ENCODE peak calls at places on chromosomes 12 and 14, in six cellular contexts. V, R, Z, E, P and S are unnamed samples.

GRCh38 chr14:31461545-31461944 is 4.2 kb upstream of the DTD2 start:
- DNase-seq in R (no peak), Z (no peak), E (no peak), V (no peak), P (no peak), S (no peak)

GRCh38 chr12:11724888-11725310 is 75.4 kb downstream of the ETV6 start:
- DNase-seq in P (no peak), V (no peak), R (no peak), E (no peak), Z (peak), S (no peak)

GRCh38 chr12:61554268-61555008 is 705.8 kb upstream of the USP15 start:
- DNase-seq in P (no peak), R (no peak), Z (no peak), V (no peak), E (no peak), S (no peak)

GRCh38 chr14:96634896-96635295 is 132.7 kb downstream of the PAPOLA start:
- DNase-seq in P (no peak), E (peak), R (no peak), Z (no peak), V (no peak), S (no peak)

GRCh38 chr12:31931796-31932715 is 27.2 kb upstream of the RESF1 start:
- DNase-seq in R (no peak), Z (no peak), V (peak), P (no peak), E (no peak), S (no peak)

GRCh38 chr12:11885261-11886038 is 185.3 kb upstream of the BCL2L14 start:
- DNase-seq in P (peak), E (no peak), R (no peak), V (peak), Z (no peak), S (no peak)

GRCh38 chr12:4975574-4975973 is 65.9 kb downstream of the KCNA1 start:
- DNase-seq in V (peak), R (peak), E (peak), Z (no peak), P (no peak), S (no peak)

GRCh38 chr12:7748774-7749296 is 1.7 kb upstream of the CLEC4C start:
- DNase-seq in Z (no peak), E (no peak), R (no peak), V (no peak), P (no peak), S (no peak)

GRCh38 chr12:18969512-18969911 is 160.0 kb upstream of the PLEKHA5 start:
- DNase-seq in P (no peak), R (no peak), E (no peak), V (no peak), Z (no peak), S (no peak)

GRCh38 chr12:75889214-75889613 is 142.4 kb downstream of the PHLDA1 start:
- DNase-seq in V (no peak), R (peak), Z (no peak), E (no peak), P (no peak), S (no peak)

GRCh38 chr14:23154876-23155587 is 28.4 kb downstream of the SLC7A8 start:
- DNase-seq in R (no peak), P (peak), Z (peak), E (no peak), V (peak), S (peak)

GRCh38 chr14:47039336-47039735 is 387.8 kb upstream of the RPL10L start:
- DNase-seq in V (no peak), E (no peak), R (no peak), Z (no peak), P (no peak), S (no peak)

GRCh38 chr14:78674820-78675219 is 504.6 kb downstream of the NRXN3 start:
- DNase-seq in P (no peak), Z (no peak), R (no peak), E (no peak), V (no peak), S (no peak)

GRCh38 chr12:51845451-51845850 is 3.1 kb downstream of the FIGNL2 start:
- DNase-seq in P (no peak), Z (no peak), V (no peak), E (peak), R (no peak), S (no peak)

GRCh38 chr12:119835068-119835467 is 42.1 kb downstream of the CIT start:
- DNase-seq in Z (no peak), P (no peak), E (no peak), V (peak), R (no peak), S (no peak)

GRCh38 chr14:21030531-21030930 is 514 bp downstream of the TPPP2 start:
- DNase-seq in R (no peak), P (no peak), E (no peak), Z (no peak), V (no peak), S (no peak)

GRCh38 chr14:89180546-89180945 is 236.5 kb downstream of the FOXN3 start:
- DNase-seq in R (peak), P (no peak), E (no peak), V (no peak), Z (no peak), S (no peak)

GRCh38 chr12:27610380-27610779 is 85.9 kb upstream of the REP15 start:
- DNase-seq in P (no peak), Z (no peak), R (no peak), V (peak), E (no peak), S (no peak)

GRCh38 chr14:104746071-104746545 is 6.8 kb upstream of the SIVA1 start:
- DNase-seq in Z (no peak), E (no peak), V (no peak), P (no peak), R (no peak), S (no peak)

GRCh38 chr14:74634964-74635363 is 22.9 kb upstream of the LTBP2 start:
- DNase-seq in Z (no peak), V (no peak), E (no peak), P (no peak), R (no peak), S (no peak)

GRCh38 chr12:113740699-113741098 is 225.4 kb downstream of the RBM19 start:
- DNase-seq in Z (no peak), E (no peak), V (peak), P (no peak), R (no peak), S (no peak)

GRCh38 chr12:122422769-122423257 is 344 bp upstream of the CLIP1 start:
- DNase-seq in V (peak), Z (peak), E (no peak), P (no peak), R (no peak), S (no peak)

GRCh38 chr14:63848890-63849289 is 3.9 kb upstream of the SYNE2 start:
- DNase-seq in V (no peak), R (no peak), Z (no peak), E (no peak), P (no peak), S (no peak)

GRCh38 chr14:78519863-78520262 is 349.7 kb downstream of the NRXN3 start:
- DNase-seq in R (no peak), V (no peak), E (no peak), P (no peak), Z (no peak), S (no peak)

GRCh38 chr14:74217672-74218448 is 21.4 kb upstream of the VSX2 start:
- DNase-seq in P (peak), Z (peak), V (peak), R (peak), E (peak), S (peak)

GRCh38 chr12:122880668-122881067 is 15.3 kb downstream of the VPS37B start:
- DNase-seq in E (peak), V (peak), Z (no peak), R (no peak), P (no peak), S (no peak)

GRCh38 chr12:124053855-124054254 is 80.8 kb downstream of the ZNF664 start:
- DNase-seq in E (peak), R (no peak), P (peak), Z (peak), V (peak), S (peak)

GRCh38 chr12:23817345-23817744 is 132.1 kb downstream of the SOX5 start:
- DNase-seq in V (no peak), R (no peak), P (no peak), E (no peak), Z (no peak), S (no peak)

GRCh38 chr12:69556383-69556782 is 28.9 kb upstream of the CCT2 start:
- DNase-seq in P (no peak), Z (no peak), V (no peak), E (no peak), R (no peak), S (no peak)

GRCh38 chr14:74257988-74258704 is 18.9 kb downstream of the VSX2 start:
- DNase-seq in R (peak), P (no peak), E (peak), V (no peak), Z (no peak), S (no peak)

GRCh38 chr14:104979758-104980591 is 1.8 kb upstream of the AHNAK2 start:
- DNase-seq in E (peak), Z (peak), R (peak), V (peak), P (peak), S (no peak)

GRCh38 chr12:11689591-11690158 is 40.2 kb downstream of the ETV6 start:
- DNase-seq in E (peak), V (no peak), P (no peak), R (no peak), Z (no peak), S (no peak)

GRCh38 chr12:94148841-94149780 is 734 bp downstream of the PLXNC1 start:
- DNase-seq in P (peak), Z (peak), V (peak), R (peak), E (peak), S (no peak)

GRCh38 chr12:33828326-33828725 is 194.0 kb upstream of the ALG10 start:
- DNase-seq in P (no peak), E (no peak), Z (no peak), R (no peak), V (no peak), S (no peak)

GRCh38 chr12:94769040-94769420 is 118.7 kb upstream of the TMCC3 start:
- DNase-seq in E (no peak), Z (no peak), V (no peak), R (no peak), P (no peak), S (no peak)

GRCh38 chr14:64729386-64730060 is 25.3 kb downstream of the PLEKHG3 start:
- DNase-seq in E (no peak), Z (peak), R (no peak), V (no peak), P (no peak), S (no peak)

GRCh38 chr12:85951823-85952222 is 77.7 kb downstream of the NTS start:
- DNase-seq in P (no peak), V (peak), Z (no peak), R (no peak), E (peak), S (no peak)

GRCh38 chr14:64683264-64683663 is 21.0 kb upstream of the PLEKHG3 start:
- DNase-seq in E (no peak), V (no peak), R (peak), P (no peak), Z (no peak), S (no peak)

DNA sequence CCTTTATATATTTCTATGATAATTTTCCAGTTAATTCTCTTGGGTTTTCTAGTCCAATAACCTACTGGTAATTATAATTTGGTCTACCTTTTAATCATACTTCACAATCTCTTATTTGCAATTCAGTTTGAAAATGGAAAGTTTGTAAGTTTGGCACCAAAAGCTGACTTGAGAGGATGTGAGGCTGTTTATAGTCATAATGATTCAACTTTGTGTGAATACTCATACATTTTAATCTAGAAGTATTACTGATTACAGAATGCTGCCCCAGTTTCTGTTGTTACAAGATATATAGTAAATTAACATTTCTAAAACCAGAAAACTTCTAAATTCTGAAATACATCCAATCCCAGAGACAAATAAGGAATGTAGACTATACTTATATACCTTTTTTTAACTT is 158.2 kb downstream of the SLC38A4 start:
- DNase-seq in E (no peak), V (no peak), Z (no peak), P (no peak), R (no peak), S (no peak)
- TF ChIP-seq CTCF in E (no peak), V (no peak), Z (no peak), P (no peak), R (no peak), S (no peak)

GRCh38 chr12:16857456-16857923 is 251.5 kb upstream of the LMO3 start:
- DNase-seq in V (no peak), E (no peak), Z (no peak), P (no peak), R (no peak), S (no peak)
- TF ChIP-seq EP300 in V (no peak), E (no peak), Z (no peak), P (no peak), R (no peak), S (no peak)

DNA sequence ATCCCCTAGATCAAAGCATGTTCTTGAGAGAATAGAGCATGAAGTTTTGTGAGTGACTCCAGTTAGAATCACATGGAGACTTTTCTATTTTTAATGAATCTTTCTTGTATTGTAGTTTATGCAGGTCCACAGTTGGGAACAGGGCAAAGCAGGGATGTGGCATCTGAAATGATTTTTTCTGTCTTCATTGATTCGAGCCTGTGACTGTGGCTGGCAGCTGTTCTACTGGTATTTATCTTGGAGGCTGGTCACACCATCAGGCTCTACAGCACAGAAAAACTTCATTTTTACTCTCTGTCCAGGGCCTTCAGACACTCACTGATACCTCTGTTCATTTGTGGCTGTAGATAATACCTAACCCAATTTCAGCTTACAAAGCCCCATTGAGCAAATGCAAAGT is 1002.7 kb downstream of the AACS start:
- DNase-seq in R (no peak), V (no peak), P (no peak), Z (no peak), E (no peak), S (no peak)
- TF ChIP-seq CTCF in R (no peak), V (no peak), P (no peak), Z (no peak), E (no peak), S (no peak)

DNA sequence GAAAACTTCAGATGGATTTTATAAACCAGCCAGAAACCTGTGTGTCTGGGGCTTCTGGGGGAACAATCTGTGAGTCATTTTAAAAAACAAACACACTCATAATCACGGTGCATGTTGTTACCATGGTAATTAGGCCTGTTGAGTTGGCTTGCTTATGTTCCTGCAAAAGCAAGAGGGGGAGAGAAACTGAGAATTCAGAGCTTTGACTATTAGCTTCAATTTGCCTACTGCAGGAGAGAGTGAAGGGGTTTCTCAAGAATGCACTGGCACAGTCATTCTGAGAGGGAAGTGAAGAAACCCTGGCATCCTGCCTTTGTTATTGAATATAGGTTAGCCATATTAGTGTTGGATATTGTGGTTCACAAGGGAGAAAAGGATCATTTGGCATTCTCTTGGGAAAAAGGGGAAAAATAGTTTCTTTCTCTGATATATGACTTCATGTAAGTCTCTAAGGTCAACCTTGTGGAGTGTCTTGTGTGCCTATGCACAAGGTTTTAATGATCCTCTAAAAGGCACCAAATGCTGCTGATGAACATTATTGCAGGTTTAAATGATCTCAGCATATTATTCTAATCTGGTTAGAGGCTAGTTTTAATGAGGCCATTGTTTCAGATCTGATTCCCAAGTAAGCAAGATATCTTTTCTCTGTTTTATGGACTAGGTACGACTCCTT is 12.9 kb downstream of the GNG2 start:
- DNase-seq in P (no peak), Z (no peak), E (peak), R (no peak), V (peak), S (no peak)
- TF ChIP-seq EP300 in P (no peak), Z (no peak), E (no peak), R (no peak), V (no peak), S (peak)

DNA sequence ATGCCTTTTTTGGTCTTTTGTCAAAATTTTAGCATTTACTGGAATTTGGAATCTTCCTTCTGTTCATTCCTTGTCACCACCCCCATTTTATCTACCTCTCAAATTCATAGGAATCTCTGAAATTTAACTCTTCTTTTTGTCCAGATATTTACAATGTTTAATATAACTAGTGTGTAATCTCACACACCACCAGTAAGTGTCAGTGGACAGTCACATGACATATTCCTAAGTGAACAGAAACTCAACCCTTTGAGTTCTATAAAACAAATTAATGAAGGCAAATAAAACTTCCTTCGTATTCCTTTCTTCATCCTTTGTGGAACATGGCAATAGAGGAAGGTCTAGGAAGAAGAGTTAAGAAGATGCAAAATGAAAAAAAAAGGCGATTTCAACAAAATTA is 26.6 kb downstream of the ATF7 start:
- DNase-seq in P (no peak), R (no peak), V (no peak), Z (no peak), E (no peak), S (no peak)
- TF ChIP-seq CTCF in P (no peak), R (no peak), V (no peak), Z (no peak), E (peak), S (no peak)

GRCh38 chr14:93571275-93571674 is 140.5 kb downstream of the UNC79 start:
- DNase-seq in V (no peak), E (no peak), Z (no peak), P (no peak), R (no peak), S (no peak)
- TF ChIP-seq EP300 in V (no peak), E (no peak), Z (no peak), P (no peak), R (no peak), S (no peak)

GRCh38 chr12:98154850-98155249 is 360.5 kb upstream of the TMPO start:
- DNase-seq in P (no peak), Z (no peak), V (peak), E (peak), R (no peak), S (no peak)
- TF ChIP-seq CTCF in P (no peak), Z (no peak), V (peak), E (peak), R (peak), S (no peak)

DNA sequence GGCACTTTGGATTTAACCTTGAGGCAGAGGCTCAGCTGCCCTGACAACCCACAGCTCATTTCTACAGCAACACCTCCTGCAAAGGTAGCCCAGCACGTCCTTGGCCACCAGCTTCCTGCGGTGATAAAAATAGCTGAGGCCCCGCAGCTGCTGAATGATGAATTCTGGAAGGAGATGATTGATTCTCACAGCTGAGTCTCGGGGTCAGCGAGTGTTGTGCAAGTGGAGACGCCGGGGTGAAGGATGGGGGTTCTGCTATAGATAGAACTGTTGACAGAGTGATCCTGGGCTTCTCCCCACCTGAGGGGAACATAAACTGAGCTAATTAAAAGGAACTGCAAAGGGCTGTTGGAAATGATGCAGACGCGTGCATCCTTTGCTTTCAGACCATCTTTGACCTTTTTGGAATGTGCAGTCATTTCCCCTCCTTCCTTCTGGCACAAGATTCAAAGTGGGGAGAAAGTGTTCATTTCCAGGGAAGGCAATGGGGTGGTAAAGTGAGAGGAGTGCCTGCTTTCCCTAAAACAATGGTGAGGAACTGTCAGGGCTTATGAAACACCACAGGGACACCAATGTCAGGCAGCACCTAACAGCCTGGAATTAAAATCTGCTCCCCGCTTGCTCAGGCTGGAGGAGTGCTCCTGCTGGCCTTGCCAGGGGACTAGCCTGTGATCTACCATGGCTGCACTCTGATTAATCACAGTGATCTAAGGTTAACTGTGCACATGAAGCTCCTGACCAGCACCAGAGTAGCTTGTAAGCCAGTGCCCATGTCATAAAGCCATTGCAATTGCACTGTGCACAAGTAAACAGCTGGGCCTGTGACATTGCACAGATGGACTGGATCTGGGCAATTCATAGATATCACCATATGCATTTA is 145.3 kb downstream of the SLC38A6 start:
- DNase-seq in Z (no peak), E (no peak), R (no peak), V (no peak), P (no peak), S (no peak)
- TF ChIP-seq EP300 in Z (no peak), E (no peak), R (no peak), V (no peak), P (no peak), S (no peak)